ENCODE peak calls at places on chromosomes 11 and 22, in six cellular contexts. N is IMR-90; R is AML-193; A is LoVo; C is fibroblast of mammary gland; U is activated CD4-positive, alpha-beta T cell treated with anti-CD3 and anti-CD28 coated beads, Interleukin-2, amount 50 U/mL, for 1 hour. H is an unnamed sample.
A peak's percentile ranks its signal among the peaks of the same experiment; 100 is the strongest.

GRCh38 chr11:69319255-69320106 is 25.5 kb downstream of the MYEOV start:
- DNase-seq in N (no peak), A (no peak), R (no peak), U (no peak), C (no peak), H (no peak)

GRCh38 chr22:30186535-30186934 is 60.0 kb downstream of the LIF start:
- DNase-seq in C (no peak), A (no peak), R (no peak), U (no peak), N (no peak), H (no peak)

GRCh38 chr22:46813816-46814597 is 51.6 kb downstream of the TBC1D22A start:
- DNase-seq in A (no peak), C (peak; percentile 7), U (no peak), N (peak; percentile 61), R (no peak), H (peak; percentile 71)

GRCh38 chr11:27248430-27249207 is 114.4 kb downstream of the CCDC34 start:
- DNase-seq in C (no peak), A (no peak), N (no peak), U (no peak), R (no peak), H (no peak)

GRCh38 chr11:2577071-2578005 is 122.5 kb downstream of the KCNQ1OT1 start:
- DNase-seq in U (no peak), A (no peak), R (no peak), C (no peak), N (no peak), H (no peak)

GRCh38 chr11:93524173-93524536 is 19.0 kb downstream of the SMCO4 start:
- DNase-seq in U (no peak), A (no peak), N (no peak), C (no peak), R (no peak), H (no peak)

GRCh38 chr11:63920126-63920869 is 3.3 kb upstream of the RCOR2 start:
- DNase-seq in A (no peak), C (no peak), U (no peak), R (no peak), N (no peak), H (no peak)

GRCh38 chr22:39569066-39569465 is 1.5 kb upstream of the CACNA1I start:
- DNase-seq in C (no peak), U (no peak), A (no peak), R (no peak), N (no peak), H (no peak)

GRCh38 chr11:76151561-76152085 is 54.7 kb downstream of the WNT11 start:
- DNase-seq in N (no peak), U (no peak), R (no peak), C (no peak), A (no peak), H (no peak)

GRCh38 chr11:77081976-77082836 is 15.4 kb downstream of the CAPN5 start:
- DNase-seq in N (no peak), U (no peak), C (no peak), A (no peak), R (no peak), H (no peak)

GRCh38 chr11:129750343-129751292 is 65.0 kb upstream of the TMEM45B start:
- DNase-seq in U (peak; percentile 80), N (peak; percentile 67), R (peak; percentile 62), A (peak; percentile 80), C (peak; percentile 70), H (peak; percentile 37)

GRCh38 chr22:29780781-29781676 is 13.9 kb downstream of the UQCR10 start:
- DNase-seq in U (no peak), A (no peak), C (peak; percentile 87), R (no peak), N (peak; percentile 85), H (peak; percentile 93)

GRCh38 chr11:27387362-27387761 is 24.3 kb upstream of the CCDC34 start:
- DNase-seq in N (no peak), R (no peak), A (no peak), U (no peak), C (no peak), H (no peak)

GRCh38 chr11:75323609-75324008 is 27.9 kb downstream of the ARRB1 start:
- DNase-seq in R (no peak), N (no peak), A (no peak), C (no peak), U (no peak), H (peak; percentile 63)

GRCh38 chr22:46149998-46150549 is at the start of gene PPARA:
- DNase-seq in N (peak; percentile 60), A (peak; percentile 87), R (peak; percentile 42), C (peak; percentile 56), U (peak; percentile 79), H (no peak)

GRCh38 chr11:86499723-86500129 is 125.0 kb downstream of the CCDC81 start:
- DNase-seq in R (no peak), U (no peak), A (peak; percentile 30), C (no peak), N (no peak), H (no peak)

GRCh38 chr11:46903846-46904245 is 14.5 kb downstream of the LRP4 start:
- DNase-seq in A (no peak), C (no peak), N (no peak), U (no peak), R (no peak), H (no peak)

GRCh38 chr11:3021125-3021524 is 29.0 kb upstream of the NAP1L4 start:
- DNase-seq in C (peak; percentile 33), N (peak; percentile 16), A (no peak), R (no peak), U (peak; percentile 37), H (peak; percentile 46)

GRCh38 chr11:76321820-76322524 is 59.0 kb downstream of the THAP12 start:
- DNase-seq in U (no peak), N (no peak), C (no peak), R (no peak), A (no peak), H (no peak)

GRCh38 chr22:45910928-45911467 is 66.0 kb downstream of the WNT7B start:
- DNase-seq in C (no peak), N (no peak), A (no peak), R (no peak), U (no peak), H (no peak)

H was measured in renal cortical epithelial cell.